ENCODE peak calls at places on chromosomes 16 and 17, in ten cellular contexts. R, I, P, N, L, H, Y, A, X and F are unnamed samples.

GRCh38 chr17:27671591-27671910 is 40.6 kb downstream of the LGALS9 start:
- DNase-seq in R (no peak), I (no peak), P (no peak), N (no peak), L (no peak), H (no peak), Y (no peak), A (no peak), X (no peak), F (no peak)

GRCh38 chr17:78852709-78853111 is 12.1 kb upstream of the USP36 start:
- DNase-seq in R (no peak), I (peak; percentile 22), P (no peak), N (no peak), L (no peak), H (no peak), Y (no peak), A (no peak), X (no peak), F (no peak)

GRCh38 chr16:77531741-77532140 is 96.9 kb upstream of the ADAMTS18 start:
- DNase-seq in R (peak; percentile 62), I (peak; percentile 88), P (peak; percentile 83), N (no peak), L (no peak), H (peak; percentile 10), Y (no peak), A (no peak), X (no peak), F (no peak)

GRCh38 chr16:65958096-65958495 is 408.4 kb upstream of the CDH5 start:
- DNase-seq in R (no peak), I (no peak), P (no peak), N (no peak), L (no peak), H (no peak), Y (no peak), A (no peak), X (no peak), F (no peak)

GRCh38 chr16:14362774-14363371 is 267.2 kb downstream of the PARN start:
- DNase-seq in R (no peak), I (peak; percentile 29), P (peak; percentile 75), N (no peak), L (no peak), H (peak; percentile 36), Y (no peak), A (no peak), X (no peak), F (no peak)

GRCh38 chr17:6592193-6592592 is 35.8 kb upstream of the PITPNM3 start:
- DNase-seq in R (no peak), I (peak; percentile 44), P (no peak), N (no peak), L (no peak), H (peak; percentile 39), Y (no peak), A (no peak), X (peak; percentile 75), F (peak; percentile 11)

GRCh38 chr16:13809765-13810164 is 110.2 kb upstream of the ERCC4 start:
- DNase-seq in R (no peak), I (no peak), P (no peak), N (no peak), L (no peak), H (no peak), Y (no peak), A (no peak), X (no peak), F (no peak)

GRCh38 chr16:13866073-13866472 is 53.9 kb upstream of the ERCC4 start:
- DNase-seq in R (peak; percentile 78), I (peak; percentile 89), P (peak; percentile 79), N (peak; percentile 61), L (peak; percentile 23), H (peak; percentile 72), Y (peak; percentile 53), A (peak; percentile 43), X (peak; percentile 73), F (peak; percentile 89)

GRCh38 chr16:7391694-7392093 is 59.0 kb downstream of the RBFOX1 start:
- DNase-seq in R (no peak), I (no peak), P (no peak), N (no peak), L (no peak), H (no peak), Y (no peak), A (no peak), X (no peak), F (no peak)

GRCh38 chr16:921321-921905 is 49.4 kb downstream of the LMF1 start:
- DNase-seq in R (no peak), I (no peak), P (no peak), N (no peak), L (no peak), H (no peak), Y (no peak), A (no peak), X (no peak), F (no peak)

DNA sequence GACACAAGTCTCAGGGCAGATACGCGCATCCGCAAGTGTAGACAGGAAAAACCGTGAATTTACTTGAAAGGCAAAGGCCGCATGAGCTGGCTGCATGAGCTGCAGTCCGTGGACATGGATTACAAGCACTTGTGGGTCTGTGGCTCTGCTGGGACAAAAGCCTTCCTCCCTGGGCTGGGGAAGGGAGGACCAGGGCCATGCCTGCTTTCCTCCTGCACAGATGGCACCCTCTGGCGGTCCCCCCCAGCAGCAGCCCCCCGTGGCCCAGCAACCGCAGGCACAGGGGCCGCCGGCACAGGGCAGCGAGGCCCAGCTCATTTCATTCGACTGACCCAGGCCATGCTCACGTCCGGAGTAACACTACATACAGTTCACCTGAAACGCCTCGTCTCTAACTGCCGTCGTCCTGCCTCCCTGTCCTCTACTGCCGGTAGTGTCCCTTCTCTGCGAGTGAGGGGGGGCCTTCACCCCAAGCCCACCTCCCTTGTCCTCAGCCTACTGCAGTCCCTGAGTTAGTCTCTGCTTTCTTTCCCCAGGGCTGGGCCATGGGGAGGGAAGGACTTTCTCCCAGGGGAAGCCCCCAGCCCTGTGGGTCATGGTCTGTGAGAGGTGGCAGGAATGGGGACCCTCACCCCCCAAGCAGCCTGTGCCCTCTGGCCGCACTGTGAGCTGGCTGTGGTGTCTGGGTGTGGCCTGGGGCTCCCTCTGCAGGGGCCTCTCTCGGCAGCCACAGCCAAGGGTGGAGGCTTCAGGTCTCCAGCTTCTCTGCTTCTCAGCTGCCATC is 1.7 kb upstream of the MRPL12 start:
- DNase-seq in R (no peak), I (no peak), P (peak; percentile 50), N (peak; percentile 20), L (no peak), H (peak; percentile 28), Y (no peak), A (no peak), X (no peak), F (no peak)
- TF ChIP-seq CTCF in R (no peak), I (no peak), P (no peak), N (no peak), L (no peak), H (peak; percentile 11), Y (no peak), A (peak; percentile 7), X (no peak), F (no peak)

GRCh38 chr17:71470062-71470461 is 650.8 kb upstream of the SOX9 start:
- DNase-seq in R (no peak), I (no peak), P (no peak), N (no peak), L (no peak), H (no peak), Y (no peak), A (no peak), X (no peak), F (no peak)

GRCh38 chr17:71467719-71468118 is 653.1 kb upstream of the SOX9 start:
- DNase-seq in R (peak; percentile 83), I (no peak), P (no peak), N (no peak), L (no peak), H (peak; percentile 64), Y (no peak), A (no peak), X (no peak), F (peak; percentile 52)

DNA sequence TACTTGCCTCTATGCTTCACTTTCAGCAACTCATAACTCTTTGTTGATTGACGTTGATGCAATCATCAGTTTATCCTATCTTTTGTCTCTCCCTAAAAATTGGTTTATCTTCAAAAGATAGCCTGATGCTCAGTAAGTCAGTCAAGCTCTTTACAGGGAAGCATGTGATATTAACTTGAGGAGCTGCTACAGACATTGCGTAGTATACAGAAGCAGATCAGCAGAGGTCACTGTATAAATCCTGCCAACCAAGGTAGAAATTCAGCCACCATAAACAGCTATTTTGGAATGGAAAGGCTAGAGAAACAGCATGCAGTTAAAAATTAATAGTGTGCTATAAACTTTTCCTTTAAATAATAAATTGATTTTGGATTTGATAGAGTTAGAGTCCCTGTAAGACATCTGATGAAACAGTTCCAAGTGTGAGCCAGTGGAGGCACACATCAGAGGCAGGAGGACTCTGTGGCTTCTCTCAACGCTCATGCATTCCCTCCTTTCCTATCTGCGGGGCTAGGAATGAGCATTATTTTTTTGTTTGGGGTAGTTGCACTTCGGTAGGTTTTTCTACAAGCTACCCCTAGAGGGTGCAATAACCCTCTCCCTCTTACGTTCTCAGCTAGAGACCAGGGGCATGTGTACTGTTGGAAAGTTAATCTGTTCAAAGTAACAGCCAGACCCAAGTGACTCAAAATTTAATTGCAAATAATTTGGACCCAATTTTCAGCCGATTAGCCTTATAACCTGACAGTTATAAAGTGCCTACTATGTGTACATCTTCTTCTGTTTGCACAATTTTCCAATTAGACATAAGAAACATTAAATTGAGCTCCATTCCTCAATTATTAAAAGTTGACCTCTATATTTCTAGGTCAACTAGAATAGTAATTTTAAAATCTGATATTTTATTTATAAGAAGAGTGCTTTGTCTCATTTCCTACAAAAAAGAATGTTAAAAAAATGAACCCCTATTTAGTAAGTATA is 647.7 kb upstream of the SOX9 start:
- DNase-seq in R (peak; percentile 73), I (peak; percentile 68), P (peak; percentile 76), N (peak; percentile 72), L (no peak), H (peak; percentile 77), Y (peak; percentile 12), A (peak; percentile 42), X (peak; percentile 55), F (peak; percentile 57)
- TF ChIP-seq CTCF in R (peak; percentile 63), I (peak; percentile 76), P (peak; percentile 78), N (peak; percentile 82), L (peak; percentile 27), H (peak; percentile 84), Y (peak; percentile 83), A (peak; percentile 83), X (peak; percentile 87), F (peak; percentile 68)

DNA sequence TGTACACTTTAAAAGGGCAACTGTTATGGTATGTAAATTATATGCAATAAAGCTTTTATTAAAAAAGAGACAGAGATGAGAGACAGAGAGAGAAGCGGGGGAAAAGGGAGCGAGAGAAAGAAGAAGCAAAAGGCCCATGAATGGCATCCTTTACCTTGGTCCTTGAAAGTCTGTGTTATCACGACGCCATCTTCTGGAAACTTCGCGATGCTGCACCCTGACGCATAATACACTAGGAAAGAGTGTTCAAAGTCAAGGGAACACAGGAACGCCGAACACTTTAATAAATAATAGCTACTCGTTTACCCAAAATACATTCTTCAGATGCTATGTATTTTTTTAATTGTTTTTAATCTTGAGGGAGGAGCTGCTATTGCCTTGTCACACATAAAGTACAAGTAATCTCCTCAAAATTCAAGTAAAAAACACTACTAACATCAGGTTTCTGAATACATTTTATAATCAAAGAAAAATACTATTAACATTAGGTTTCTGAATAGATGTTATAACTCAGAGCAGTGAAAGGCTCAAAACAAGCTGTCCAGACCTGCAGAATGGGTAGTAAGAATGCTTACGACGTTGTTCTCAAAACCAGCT is 23.0 kb upstream of the SLC38A8 start:
- DNase-seq in R (peak; percentile 65), I (peak; percentile 74), P (peak; percentile 80), N (peak; percentile 40), L (peak; percentile 72), H (peak; percentile 67), Y (peak; percentile 65), A (peak; percentile 18), X (peak; percentile 39), F (peak; percentile 60)
- TF ChIP-seq CTCF in R (peak; percentile 63), I (peak; percentile 76), P (peak; percentile 65), N (peak; percentile 88), L (peak; percentile 55), H (peak; percentile 81), Y (peak; percentile 87), A (peak; percentile 81), X (peak; percentile 83), F (peak; percentile 57)

GRCh38 chr17:7767425-7768021 is 50.0 kb downstream of the DNAH2 start:
- DNase-seq in R (no peak), I (peak; percentile 38), P (no peak), N (no peak), L (no peak), H (peak; percentile 24), Y (no peak), A (peak; percentile 30), X (no peak), F (peak; percentile 4)
- TF ChIP-seq CTCF in R (no peak), I (no peak), P (no peak), N (no peak), L (no peak), H (no peak), Y (no peak), A (no peak), X (no peak), F (no peak)